ENCODE peak calls at places on chromosomes 3 and 15, in ten cellular contexts. E is fibroblast of pulmonary artery; G is A549; T is activated gamma-delta T cell; D is neural crest cell; C is fibroblast of lung; V is WTC11; U is neuronal stem cell; O is ureter; K is central memory CD4-positive, alpha-beta T cell. M is an unnamed sample.

GRCh38 chr3:50237754-50238548 is 1.9 kb downstream of the GNAI2 start:
- DNase-seq in O (peak), K (peak), G (no peak), U (no peak), E (peak), T (peak), V (peak), D (peak), C (peak), M (peak)

GRCh38 chr3:149390316-149390715 is 12.9 kb upstream of the TM4SF1 start:
- DNase-seq in T (no peak), C (no peak), D (no peak), U (no peak), G (no peak), V (no peak), E (no peak), K (no peak), O (no peak), M (no peak)

GRCh38 chr15:57064033-57064432 is 145.6 kb downstream of the TCF12 start:
- DNase-seq in C (peak), E (no peak), T (no peak), K (no peak), G (no peak), O (no peak), D (no peak), V (no peak), U (no peak), M (no peak)

GRCh38 chr15:34271493-34271892 is 46.7 kb downstream of the EMC4 start:
- DNase-seq in T (no peak), E (peak), K (no peak), V (no peak), U (no peak), D (no peak), O (no peak), G (peak), C (peak), M (no peak)

GRCh38 chr3:170437151-170437550 is 18.5 kb downstream of the CLDN11 start:
- DNase-seq in V (no peak), C (no peak), D (no peak), T (no peak), E (no peak), K (no peak), G (no peak), O (no peak), U (no peak), M (no peak)

GRCh38 chr15:46502668-46503067 is 867.8 kb downstream of the SQOR start:
- DNase-seq in G (no peak), T (no peak), U (no peak), D (no peak), C (no peak), O (no peak), E (peak), V (no peak), K (no peak), M (no peak)

GRCh38 chr3:125129512-125129962 is 73.7 kb upstream of the HEG1 start:
- DNase-seq in C (peak), O (no peak), G (peak), U (no peak), T (no peak), D (no peak), E (peak), K (no peak), V (no peak), M (no peak)

GRCh38 chr3:114442251-114442650 is 148.4 kb downstream of the TIGIT start:
- DNase-seq in U (no peak), K (no peak), T (no peak), O (no peak), D (no peak), V (no peak), E (peak), C (peak), G (no peak), M (no peak)

GRCh38 chr3:11206316-11206715 is 52.0 kb downstream of the HRH1 start:
- DNase-seq in K (no peak), D (no peak), U (no peak), E (no peak), T (no peak), O (no peak), C (no peak), V (no peak), G (no peak), M (no peak)